ENCODE peak calls at places on chromosomes 12 and 14, in eight cellular contexts. T is left ventricle myocardium inferior; N is tibial artery; W is pancreas; L is AG09319; O is MM.1S; I is CD8-positive, alpha-beta T cell; M is mucosa of descending colon. K is an unnamed sample.

GRCh38 chr14:97712471-97712870 is 915.3 kb downstream of the VRK1 start:
- DNase-seq in T (no peak), O (no peak), L (no peak), W (no peak), N (no peak), M (no peak), I (no peak), K (no peak)

GRCh38 chr14:97723834-97724770 is 926.9 kb downstream of the VRK1 start:
- DNase-seq in O (no peak), N (no peak), T (no peak), L (no peak), I (peak; percentile 52), W (no peak), M (no peak), K (no peak)

GRCh38 chr12:44960856-44961255 is 84.7 kb upstream of the NELL2 start:
- DNase-seq in I (no peak), T (no peak), N (no peak), O (no peak), W (no peak), M (no peak), L (no peak), K (no peak)

GRCh38 chr12:113456199-113456598 is 15.5 kb downstream of the LHX5 start:
- DNase-seq in T (no peak), O (no peak), I (no peak), M (no peak), W (no peak), L (no peak), N (no peak), K (no peak)

GRCh38 chr12:25958254-25959068 is at the start of gene RASSF8:
- DNase-seq in O (peak; percentile 71), I (no peak), L (peak; percentile 58), W (peak; percentile 84), M (peak; percentile 60), N (peak; percentile 61), T (peak; percentile 77), K (peak; percentile 78)

GRCh38 chr12:98594050-98594853 is 766 bp downstream of the SLC25A3 start:
- DNase-seq in M (peak; percentile 66), T (peak; percentile 41), N (peak; percentile 50), W (peak; percentile 54), L (no peak), O (peak; percentile 21), I (no peak), K (no peak)

GRCh38 chr12:106267535-106267934 is 19.7 kb upstream of the CKAP4 start:
- DNase-seq in L (no peak), T (no peak), I (no peak), W (no peak), M (no peak), N (no peak), O (no peak), K (no peak)

GRCh38 chr12:105681341-105681740 is 350.9 kb downstream of the C12orf75 start:
- DNase-seq in M (no peak), O (no peak), W (no peak), T (no peak), I (no peak), N (no peak), L (no peak), K (no peak)

GRCh38 chr12:116697305-116698130 is 40.4 kb downstream of the SPRING1 start:
- DNase-seq in L (no peak), I (no peak), T (peak; percentile 40), W (peak; percentile 68), N (no peak), M (no peak), O (no peak), K (peak; percentile 57)

GRCh38 chr12:16349132-16349463 is 1.7 kb downstream of the MGST1 start:
- DNase-seq in N (peak; percentile 83), M (no peak), W (peak; percentile 48), O (no peak), T (peak; percentile 66), I (no peak), L (peak; percentile 89), K (peak; percentile 17)

GRCh38 chr12:108302471-108303311 is 36.4 kb downstream of the CMKLR1 start:
- DNase-seq in O (no peak), L (peak; percentile 82), M (peak; percentile 70), I (no peak), T (peak; percentile 88), N (peak; percentile 89), W (peak; percentile 58), K (no peak)

GRCh38 chr12:7650091-7650490 is 15.6 kb downstream of the APOBEC1 start:
- DNase-seq in W (no peak), L (no peak), T (no peak), I (no peak), O (no peak), M (no peak), N (no peak), K (no peak)

GRCh38 chr14:52821805-52822250 is 30.4 kb upstream of the GNPNAT1 start:
- DNase-seq in N (no peak), M (no peak), T (no peak), O (no peak), L (no peak), I (no peak), W (no peak), K (no peak)

GRCh38 chr12:3752096-3752709 is 706 bp downstream of the CRACR2A start:
- DNase-seq in T (peak; percentile 61), W (peak; percentile 33), I (peak; percentile 69), L (no peak), M (peak; percentile 75), O (peak; percentile 77), N (peak; percentile 34), K (peak; percentile 87)

GRCh38 chr14:39988939-39989338 is 556.7 kb upstream of the FBXO33 start:
- DNase-seq in W (no peak), T (no peak), N (no peak), I (no peak), O (peak; percentile 10), M (no peak), L (no peak), K (no peak)

GRCh38 chr12:40325349-40325960 is 100.7 kb downstream of the LRRK2 start:
- DNase-seq in N (no peak), M (no peak), W (no peak), I (no peak), L (no peak), O (peak; percentile 76), T (no peak), K (peak; percentile 46)

GRCh38 chr14:103522649-103523582 is at the start of gene CKB:
- DNase-seq in L (no peak), T (peak; percentile 75), I (no peak), M (peak; percentile 81), N (no peak), W (peak; percentile 68), O (no peak), K (peak; percentile 66)

GRCh38 chr14:70692210-70692609 is 50.5 kb downstream of the TTC9 start:
- DNase-seq in N (peak; percentile 39), W (no peak), I (no peak), L (no peak), O (peak; percentile 67), T (peak; percentile 30), M (no peak), K (no peak)

GRCh38 chr14:93023039-93023438 is 92.7 kb downstream of the ITPK1 start:
- DNase-seq in M (no peak), L (no peak), N (no peak), I (no peak), T (no peak), O (no peak), W (no peak), K (no peak)

GRCh38 chr14:103382375-103382774 is 2.8 kb upstream of the MARK3 start:
- DNase-seq in T (no peak), I (no peak), W (no peak), N (no peak), O (no peak), M (no peak), L (no peak), K (no peak)

GRCh38 chr12:106070611-106071010 is 68.1 kb downstream of the NUAK1 start:
- DNase-seq in N (no peak), O (no peak), M (no peak), I (no peak), W (no peak), T (no peak), L (no peak), K (no peak)

GRCh38 chr12:7008864-7009263 is 9.4 kb downstream of the LPCAT3 start:
- DNase-seq in I (no peak), W (no peak), N (no peak), M (no peak), O (no peak), T (no peak), L (no peak), K (no peak)

GRCh38 chr12:84910549-84911241 is 1.9 kb downstream of the SLC6A15 start:
- DNase-seq in M (no peak), O (no peak), T (no peak), N (no peak), I (no peak), W (no peak), L (no peak), K (no peak)

GRCh38 chr12:84911331-84912190 is 1.0 kb downstream of the SLC6A15 start:
- DNase-seq in O (peak; percentile 48), L (peak; percentile 22), I (no peak), T (no peak), N (peak; percentile 35), W (no peak), M (peak; percentile 49), K (peak; percentile 8)

GRCh38 chr12:84913151-84913550 is 552 bp upstream of the SLC6A15 start:
- DNase-seq in I (no peak), M (no peak), N (no peak), W (no peak), L (no peak), T (no peak), O (no peak), K (no peak)

GRCh38 chr12:84912191-84913142 is at the start of gene SLC6A15:
- DNase-seq in W (no peak), N (peak; percentile 45), I (no peak), L (peak; percentile 23), O (peak; percentile 79), M (peak; percentile 52), T (no peak), K (peak; percentile 25)
- TF ChIP-seq CTCF in W (no peak), N (no peak), I (no peak), L (peak; percentile 37), O (peak; percentile 25), M (no peak), T (peak; percentile 19), K (no peak)

DNA sequence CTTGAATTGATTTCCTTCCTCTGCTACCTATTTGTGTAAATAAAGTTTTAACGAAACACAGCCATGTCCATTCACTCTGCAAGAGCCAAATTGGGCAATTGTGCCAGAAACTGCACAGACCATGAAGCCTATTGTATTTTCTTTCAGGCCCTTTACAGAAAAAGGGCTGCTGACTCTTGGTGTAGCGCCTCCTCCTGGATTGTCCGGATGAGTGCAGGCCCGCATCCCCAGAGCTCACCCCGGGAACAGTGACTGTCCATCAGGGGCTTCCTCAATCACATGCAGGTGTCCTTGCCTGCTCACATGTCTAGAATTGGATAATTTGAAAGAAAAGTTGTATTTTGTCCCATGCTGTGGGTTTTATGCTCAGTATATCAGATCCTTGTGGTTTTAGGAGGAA is 1282.2 kb downstream of the AACS start:
- DNase-seq in L (no peak), O (no peak), N (no peak), W (no peak), M (no peak), T (no peak), I (no peak), K (no peak)
- TF ChIP-seq CTCF in L (peak; percentile 3), O (no peak), N (no peak), W (no peak), M (no peak), T (no peak), I (no peak), K (no peak)

GRCh38 chr14:24952851-24953666 is 96.9 kb downstream of the STXBP6 start:
- DNase-seq in M (no peak), O (no peak), N (no peak), T (no peak), I (no peak), W (no peak), L (no peak), K (no peak)
- TF ChIP-seq CTCF in M (no peak), O (no peak), N (no peak), T (peak; percentile 45), I (no peak), W (no peak), L (no peak), K (no peak)

GRCh38 chr14:44803239-44803905 is 158.4 kb downstream of the KLHL28 start:
- DNase-seq in T (no peak), L (peak; percentile 10), O (peak; percentile 29), I (no peak), W (no peak), M (no peak), N (no peak), K (peak; percentile 22)
- TF ChIP-seq CTCF in T (peak; percentile 82), L (peak; percentile 58), O (peak; percentile 47), I (peak; percentile 25), W (no peak), M (no peak), N (peak; percentile 67), K (peak; percentile 48)